ENCODE peak calls at places on chromosome 6, in six cellular contexts. K is cardiac muscle cell, U is astrocyte of the spinal cord, C is tibial nerve, A is endothelial cell of umbilical vein, T is A549. D is an unnamed sample.

GRCh38 chr6:35905841-35906498 is 14.9 kb downstream of the SRPK1 start:
- DNase-seq in K (no peak), U (no peak), C (no peak), A (no peak), T (no peak), D (no peak)

GRCh38 chr6:41672016-41672415 is 33.7 kb downstream of the MDFI start:
- DNase-seq in K (no peak), U (no peak), C (no peak), A (no peak), T (no peak), D (no peak)

GRCh38 chr6:161544801-161545490 is 271.1 kb upstream of the AGPAT4 start:
- DNase-seq in K (no peak), U (peak), C (no peak), A (no peak), T (no peak), D (no peak)

GRCh38 chr6:122696079-122696478 is 83.4 kb upstream of the FABP7 start:
- DNase-seq in K (no peak), U (peak), C (no peak), A (peak), T (no peak), D (no peak)

GRCh38 chr6:27870486-27870885 is 41.7 kb downstream of the OR2B2 start:
- DNase-seq in K (no peak), U (no peak), C (no peak), A (no peak), T (no peak), D (no peak)

GRCh38 chr6:149887343-149887742 is 10.6 kb downstream of the RAET1E start:
- DNase-seq in K (no peak), U (peak), C (no peak), A (no peak), T (no peak), D (no peak)

GRCh38 chr6:145155873-145156782 is 579.2 kb downstream of the EPM2A start:
- DNase-seq in K (no peak), U (no peak), C (no peak), A (no peak), T (no peak), D (no peak)

GRCh38 chr6:80343511-80343910 is 237.0 kb downstream of the BCKDHB start:
- DNase-seq in K (no peak), U (no peak), C (no peak), A (no peak), T (no peak), D (no peak)

GRCh38 chr6:24632573-24632972 is 13.4 kb downstream of the KIAA0319 start:
- DNase-seq in K (no peak), U (no peak), C (no peak), A (no peak), T (no peak), D (no peak)

GRCh38 chr6:24283043-24283985 is 74.5 kb downstream of the DCDC2 start:
- DNase-seq in K (peak), U (peak), C (peak), A (peak), T (peak), D (no peak)

GRCh38 chr6:118325220-118325860 is 222.8 kb upstream of the PLN start:
- DNase-seq in K (no peak), U (peak), C (no peak), A (no peak), T (no peak), D (no peak)

GRCh38 chr6:150641398-150642139 is 41.9 kb downstream of the PLEKHG1 start:
- DNase-seq in K (no peak), U (peak), C (no peak), A (peak), T (no peak), D (no peak)

GRCh38 chr6:31888281-31889258 is 8.9 kb downstream of the EHMT2 start:
- DNase-seq in K (peak), U (no peak), C (no peak), A (no peak), T (no peak), D (peak)

GRCh38 chr6:88183503-88183902 is 17.4 kb upstream of the CNR1 start:
- DNase-seq in K (no peak), U (no peak), C (no peak), A (no peak), T (no peak), D (no peak)

GRCh38 chr6:161279677-161280365 is 6.0 kb upstream of the AGPAT4 start:
- DNase-seq in K (no peak), U (no peak), C (no peak), A (no peak), T (no peak), D (no peak)

GRCh38 chr6:151269318-151269995 is 29.7 kb downstream of the AKAP12 start:
- DNase-seq in K (no peak), U (no peak), C (no peak), A (peak), T (peak), D (no peak)

GRCh38 chr6:86943819-86944407 is 6.6 kb downstream of the HTR1E start:
- DNase-seq in K (no peak), U (no peak), C (no peak), A (no peak), T (no peak), D (no peak)

GRCh38 chr6:143556529-143556928 is 45.0 kb upstream of the FUCA2 start:
- DNase-seq in K (no peak), U (peak), C (no peak), A (no peak), T (no peak), D (no peak)

GRCh38 chr6:112227411-112227810 is 27.0 kb downstream of the LAMA4 start:
- DNase-seq in K (no peak), U (no peak), C (no peak), A (peak), T (no peak), D (no peak)

GRCh38 chr6:143543435-143543834 is 31.9 kb upstream of the FUCA2 start:
- DNase-seq in K (no peak), U (no peak), C (no peak), A (no peak), T (no peak), D (no peak)

GRCh38 chr6:15770347-15771143 is 107.7 kb upstream of the DTNBP1 start:
- DNase-seq in K (no peak), U (no peak), C (no peak), A (no peak), T (no peak), D (no peak)

GRCh38 chr6:36633370-36633769 is 39.2 kb downstream of the SRSF3 start:
- DNase-seq in K (no peak), U (no peak), C (no peak), A (no peak), T (no peak), D (no peak)

GRCh38 chr6:37667050-37667814 is 30.5 kb downstream of the MDGA1 start:
- DNase-seq in K (no peak), U (no peak), C (no peak), A (no peak), T (no peak), D (no peak)

GRCh38 chr6:46894429-46894828 is 27.3 kb downstream of the ADGRF5 start:
- DNase-seq in K (no peak), U (no peak), C (no peak), A (no peak), T (no peak), D (no peak)

GRCh38 chr6:122747573-122747972 is 31.9 kb upstream of the FABP7 start:
- DNase-seq in K (no peak), U (no peak), C (no peak), A (no peak), T (no peak), D (no peak)

GRCh38 chr6:5132741-5133140 is 47.6 kb downstream of the PPP1R3G start:
- DNase-seq in K (no peak), U (peak), C (peak), A (peak), T (no peak), D (peak)

GRCh38 chr6:44569131-44569530 is 181.6 kb downstream of the CDC5L start:
- DNase-seq in K (no peak), U (no peak), C (no peak), A (no peak), T (no peak), D (no peak)

GRCh38 chr6:150275489-150275888 is 93.3 kb upstream of the IYD start:
- DNase-seq in K (no peak), U (no peak), C (no peak), A (no peak), T (no peak), D (no peak)

GRCh38 chr6:105901583-105901982 is 184.6 kb upstream of the PRDM1 start:
- DNase-seq in K (no peak), U (no peak), C (no peak), A (no peak), T (no peak), D (no peak)

GRCh38 chr6:90204327-90204726 is 92.3 kb downstream of the BACH2 start:
- DNase-seq in K (no peak), U (no peak), C (no peak), A (no peak), T (no peak), D (no peak)

GRCh38 chr6:15628499-15629131 is 34.2 kb downstream of the DTNBP1 start:
- DNase-seq in K (no peak), U (peak), C (no peak), A (no peak), T (no peak), D (no peak)

GRCh38 chr6:104896914-104897313 is 37.2 kb upstream of the HACE1 start:
- DNase-seq in K (no peak), U (peak), C (no peak), A (peak), T (peak), D (no peak)
- TF ChIP-seq CTCF in K (peak), U (peak), C (no peak), A (no peak), T (peak), D (no peak)

GRCh38 chr6:155495011-155495768 is 39.6 kb upstream of the NOX3 start:
- DNase-seq in K (peak), U (peak), C (peak), A (peak), T (no peak), D (no peak)
- TF ChIP-seq CTCF in K (peak), U (peak), C (no peak), A (no peak), T (no peak), D (no peak)

GRCh38 chr6:12034349-12034748 is 22.2 kb downstream of the HIVEP1 start:
- DNase-seq in K (peak), U (no peak), C (no peak), A (no peak), T (no peak), D (no peak)

GRCh38 chr6:12033770-12034169 is 21.7 kb downstream of the HIVEP1 start:
- DNase-seq in K (no peak), U (no peak), C (no peak), A (no peak), T (no peak), D (no peak)

GRCh38 chr6:12036766-12037165 is 24.7 kb downstream of the HIVEP1 start:
- DNase-seq in K (no peak), U (no peak), C (no peak), A (no peak), T (no peak), D (no peak)

GRCh38 chr6:12032783-12033573 is 20.9 kb downstream of the HIVEP1 start:
- DNase-seq in K (no peak), U (no peak), C (no peak), A (no peak), T (no peak), D (no peak)

GRCh38 chr6:12034831-12035230 is 22.7 kb downstream of the HIVEP1 start:
- DNase-seq in K (no peak), U (no peak), C (no peak), A (no peak), T (no peak), D (no peak)
- TF ChIP-seq CTCF in K (no peak), U (no peak), C (no peak), A (no peak), T (peak), D (no peak)

GRCh38 chr6:163414367-163415175 is at the start of gene QKI:
- DNase-seq in K (peak), U (peak), C (peak), A (peak), T (no peak), D (peak)
- TF ChIP-seq CTCF in K (no peak), U (no peak), C (no peak), A (no peak), T (no peak), D (no peak)

GRCh38 chr6:102114402-102114801 is 720.9 kb downstream of the GRIK2 start:
- DNase-seq in K (peak), U (no peak), C (no peak), A (no peak), T (no peak), D (no peak)
- TF ChIP-seq CTCF in K (no peak), U (peak), C (no peak), A (no peak), T (no peak), D (no peak)